ENCODE peak calls at places on chromosomes 11 and 22, in nine cellular contexts. One of them, this sample, is unnamed.

GRCh38 chr22:32202539-32203180 is 2.2 kb downstream of the RFPL2 start:
- DNase-seq in SK-N-SH: peak
- DNase-seq in neural progenitor cell: peak
- DNase-seq in GM23248: peak
- DNase-seq in HCT116: peak
- DNase-seq in PC-3: peak
- DNase-seq in hepatocyte: peak
- DNase-seq in GM23338: peak
- DNase-seq in MM.1S: peak
- DNase-seq in this sample: peak

GRCh38 chr11:131737357-131737756 is 366.9 kb downstream of the NTM start:
- DNase-seq in SK-N-SH: no peak
- DNase-seq in MM.1S: no peak
- DNase-seq in PC-3: no peak
- DNase-seq in hepatocyte: no peak
- DNase-seq in neural progenitor cell: no peak
- DNase-seq in GM23248: peak
- DNase-seq in GM23338: peak
- DNase-seq in HCT116: no peak
- DNase-seq in this sample: no peak

GRCh38 chr11:15158351-15159015 is 43.8 kb downstream of the INSC start:
- DNase-seq in hepatocyte: peak
- DNase-seq in GM23338: no peak
- DNase-seq in GM23248: peak
- DNase-seq in neural progenitor cell: no peak
- DNase-seq in MM.1S: no peak
- DNase-seq in SK-N-SH: no peak
- DNase-seq in HCT116: no peak
- DNase-seq in PC-3: peak
- DNase-seq in this sample: no peak

GRCh38 chr22:25896098-25896497 is 154.1 kb downstream of the MYO18B start:
- DNase-seq in GM23248: no peak
- DNase-seq in HCT116: no peak
- DNase-seq in GM23338: peak
- DNase-seq in PC-3: no peak
- DNase-seq in neural progenitor cell: peak
- DNase-seq in hepatocyte: peak
- DNase-seq in MM.1S: no peak
- DNase-seq in SK-N-SH: no peak
- DNase-seq in this sample: peak

GRCh38 chr22:37462983-37463382 is 23.2 kb downstream of the MFNG start:
- DNase-seq in SK-N-SH: no peak
- DNase-seq in MM.1S: no peak
- DNase-seq in PC-3: peak
- DNase-seq in GM23248: peak
- DNase-seq in hepatocyte: peak
- DNase-seq in HCT116: no peak
- DNase-seq in GM23338: peak
- DNase-seq in neural progenitor cell: peak
- DNase-seq in this sample: no peak

GRCh38 chr11:96424693-96425092 is 34.9 kb downstream of the JRKL start:
- DNase-seq in GM23248: peak
- DNase-seq in SK-N-SH: no peak
- DNase-seq in HCT116: no peak
- DNase-seq in GM23338: no peak
- DNase-seq in MM.1S: no peak
- DNase-seq in neural progenitor cell: no peak
- DNase-seq in hepatocyte: no peak
- DNase-seq in PC-3: peak
- DNase-seq in this sample: no peak

GRCh38 chr11:13940611-13941256 is 21.8 kb upstream of the SPON1 start:
- DNase-seq in SK-N-SH: no peak
- DNase-seq in PC-3: no peak
- DNase-seq in GM23248: no peak
- DNase-seq in HCT116: no peak
- DNase-seq in MM.1S: no peak
- DNase-seq in hepatocyte: no peak
- DNase-seq in GM23338: no peak
- DNase-seq in neural progenitor cell: no peak
- DNase-seq in this sample: no peak

GRCh38 chr11:33185756-33186155 is 24.5 kb upstream of the CSTF3 start:
- DNase-seq in hepatocyte: no peak
- DNase-seq in GM23248: no peak
- DNase-seq in neural progenitor cell: no peak
- DNase-seq in SK-N-SH: no peak
- DNase-seq in GM23338: no peak
- DNase-seq in PC-3: no peak
- DNase-seq in HCT116: no peak
- DNase-seq in MM.1S: no peak
- DNase-seq in this sample: no peak

GRCh38 chr11:45859661-45860140 is 12.4 kb downstream of the CRY2 start:
- DNase-seq in hepatocyte: peak
- DNase-seq in SK-N-SH: peak
- DNase-seq in GM23338: peak
- DNase-seq in MM.1S: no peak
- DNase-seq in neural progenitor cell: peak
- DNase-seq in GM23248: peak
- DNase-seq in HCT116: no peak
- DNase-seq in PC-3: no peak
- DNase-seq in this sample: no peak

GRCh38 chr11:61297741-61298140 is 2.6 kb upstream of the VWCE start:
- DNase-seq in GM23248: peak
- DNase-seq in SK-N-SH: no peak
- DNase-seq in GM23338: no peak
- DNase-seq in neural progenitor cell: no peak
- DNase-seq in MM.1S: no peak
- DNase-seq in HCT116: no peak
- DNase-seq in PC-3: peak
- DNase-seq in hepatocyte: no peak
- DNase-seq in this sample: no peak

GRCh38 chr11:71490044-71490730 is 36.9 kb upstream of the KRTAP5-7 start:
- DNase-seq in PC-3: no peak
- DNase-seq in HCT116: no peak
- DNase-seq in neural progenitor cell: no peak
- DNase-seq in GM23248: no peak
- DNase-seq in GM23338: no peak
- DNase-seq in SK-N-SH: no peak
- DNase-seq in hepatocyte: no peak
- DNase-seq in MM.1S: no peak
- DNase-seq in this sample: no peak

GRCh38 chr11:2522636-2523255 is 77.9 kb downstream of the KCNQ1 start:
- DNase-seq in neural progenitor cell: peak
- DNase-seq in hepatocyte: no peak
- DNase-seq in GM23338: no peak
- DNase-seq in GM23248: no peak
- DNase-seq in MM.1S: no peak
- DNase-seq in SK-N-SH: peak
- DNase-seq in HCT116: no peak
- DNase-seq in PC-3: no peak
- DNase-seq in this sample: no peak

GRCh38 chr22:17802411-17802810 is 28.1 kb upstream of the BID start:
- DNase-seq in hepatocyte: no peak
- DNase-seq in neural progenitor cell: no peak
- DNase-seq in GM23248: no peak
- DNase-seq in MM.1S: no peak
- DNase-seq in PC-3: no peak
- DNase-seq in SK-N-SH: no peak
- DNase-seq in HCT116: no peak
- DNase-seq in GM23338: no peak
- DNase-seq in this sample: no peak

GRCh38 chr22:33803371-33803770 is 116.9 kb downstream of the LARGE1 start:
- DNase-seq in GM23248: peak
- DNase-seq in GM23338: no peak
- DNase-seq in MM.1S: no peak
- DNase-seq in HCT116: no peak
- DNase-seq in neural progenitor cell: no peak
- DNase-seq in SK-N-SH: no peak
- DNase-seq in hepatocyte: peak
- DNase-seq in PC-3: peak
- DNase-seq in this sample: no peak

GRCh38 chr11:6418958-6419611 is at the start of gene APBB1:
- DNase-seq in GM23248: peak
- DNase-seq in HCT116: no peak
- DNase-seq in PC-3: peak
- DNase-seq in neural progenitor cell: peak
- DNase-seq in SK-N-SH: peak
- DNase-seq in hepatocyte: peak
- DNase-seq in GM23338: peak
- DNase-seq in MM.1S: peak
- DNase-seq in this sample: peak
- TF ChIP-seq EZH2phosphoT487 in GM23248: no peak
- TF ChIP-seq EZH2phosphoT487 in HCT116: no peak
- TF ChIP-seq EZH2phosphoT487 in PC-3: no peak
- TF ChIP-seq EZH2phosphoT487 in neural progenitor cell: no peak
- TF ChIP-seq EZH2phosphoT487 in SK-N-SH: no peak
- TF ChIP-seq EZH2phosphoT487 in hepatocyte: no peak
- TF ChIP-seq EZH2phosphoT487 in GM23338: no peak
- TF ChIP-seq EZH2phosphoT487 in MM.1S: no peak
- TF ChIP-seq EZH2phosphoT487 in this sample: no peak

GRCh38 chr11:35246725-35247124 is 107.8 kb downstream of the CD44 start:
- DNase-seq in hepatocyte: peak
- DNase-seq in neural progenitor cell: no peak
- DNase-seq in GM23248: peak
- DNase-seq in GM23338: no peak
- DNase-seq in PC-3: no peak
- DNase-seq in SK-N-SH: no peak
- DNase-seq in MM.1S: no peak
- DNase-seq in HCT116: no peak
- DNase-seq in this sample: no peak
- TF ChIP-seq EZH2phosphoT487 in hepatocyte: no peak
- TF ChIP-seq EZH2phosphoT487 in neural progenitor cell: no peak
- TF ChIP-seq EZH2phosphoT487 in GM23248: no peak
- TF ChIP-seq EZH2phosphoT487 in GM23338: no peak
- TF ChIP-seq EZH2phosphoT487 in PC-3: no peak
- TF ChIP-seq EZH2phosphoT487 in SK-N-SH: no peak
- TF ChIP-seq EZH2phosphoT487 in MM.1S: no peak
- TF ChIP-seq EZH2phosphoT487 in HCT116: no peak
- TF ChIP-seq EZH2phosphoT487 in this sample: no peak

DNA sequence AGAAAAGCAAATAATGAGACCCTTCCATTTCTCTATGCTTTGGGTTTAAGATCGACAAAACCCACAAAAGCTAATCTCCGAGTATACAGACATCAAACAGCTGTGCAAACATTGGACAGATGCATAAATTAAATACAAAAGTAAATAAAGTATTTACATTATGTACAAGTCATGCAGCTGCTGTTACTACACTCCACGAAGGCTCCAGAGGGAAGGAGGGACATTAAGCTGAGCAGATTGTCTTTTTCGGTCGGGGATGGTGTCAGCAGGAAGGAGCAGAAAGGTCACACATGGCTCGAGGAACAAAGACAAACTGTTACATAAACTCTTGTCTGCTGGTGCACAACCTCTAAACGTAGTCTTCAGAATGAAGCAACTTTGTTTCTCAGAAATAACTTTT is 88.8 kb upstream of the BARX2 start:
- DNase-seq in HCT116: no peak
- DNase-seq in GM23338: no peak
- DNase-seq in neural progenitor cell: no peak
- DNase-seq in SK-N-SH: no peak
- DNase-seq in MM.1S: no peak
- DNase-seq in GM23248: no peak
- DNase-seq in PC-3: peak
- DNase-seq in hepatocyte: no peak
- DNase-seq in this sample: no peak
- TF ChIP-seq EZH2phosphoT487 in HCT116: no peak
- TF ChIP-seq EZH2phosphoT487 in GM23338: no peak
- TF ChIP-seq EZH2phosphoT487 in neural progenitor cell: no peak
- TF ChIP-seq EZH2phosphoT487 in SK-N-SH: no peak
- TF ChIP-seq EZH2phosphoT487 in MM.1S: no peak
- TF ChIP-seq EZH2phosphoT487 in GM23248: no peak
- TF ChIP-seq EZH2phosphoT487 in PC-3: no peak
- TF ChIP-seq EZH2phosphoT487 in hepatocyte: no peak
- TF ChIP-seq EZH2phosphoT487 in this sample: no peak

DNA sequence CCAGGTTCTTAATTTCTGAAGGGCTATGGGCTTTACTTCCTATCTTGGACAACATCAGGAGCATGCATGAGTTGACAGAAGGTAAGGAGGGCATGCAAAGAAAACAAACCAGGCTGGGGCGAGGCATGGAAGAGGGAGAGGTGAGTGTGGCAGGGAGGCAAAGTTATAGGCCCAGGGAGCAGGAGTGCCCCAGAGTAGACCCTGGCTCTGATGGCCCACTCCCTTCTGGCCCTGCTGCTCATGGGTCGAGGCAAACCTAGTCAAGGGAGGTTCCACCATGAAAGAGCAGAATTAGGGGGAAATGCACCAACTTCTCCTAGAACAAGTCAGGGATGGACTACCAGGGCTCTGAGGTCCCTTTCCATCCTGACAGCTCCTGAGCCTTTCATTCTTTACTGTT is 10.2 kb downstream of the CHRNA10 start:
- DNase-seq in MM.1S: no peak
- DNase-seq in hepatocyte: no peak
- DNase-seq in PC-3: no peak
- DNase-seq in GM23248: no peak
- DNase-seq in GM23338: no peak
- DNase-seq in neural progenitor cell: no peak
- DNase-seq in SK-N-SH: no peak
- DNase-seq in HCT116: no peak
- DNase-seq in this sample: no peak
- TF ChIP-seq EZH2phosphoT487 in MM.1S: no peak
- TF ChIP-seq EZH2phosphoT487 in hepatocyte: no peak
- TF ChIP-seq EZH2phosphoT487 in PC-3: no peak
- TF ChIP-seq EZH2phosphoT487 in GM23248: no peak
- TF ChIP-seq EZH2phosphoT487 in GM23338: no peak
- TF ChIP-seq EZH2phosphoT487 in neural progenitor cell: no peak
- TF ChIP-seq EZH2phosphoT487 in SK-N-SH: no peak
- TF ChIP-seq EZH2phosphoT487 in HCT116: no peak
- TF ChIP-seq EZH2phosphoT487 in this sample: no peak

This sample was measured in OCI-LY7.